ENCODE peak calls at places on chromosomes 1 and 21, in five cellular contexts. One of them, this sample, is unnamed. For H3K4me1, the result is how much of the 10 kb centered on the place peaks cover.

GRCh38 chr1:86503477-86504129 is 34.9 kb downstream of the CLCA1 start:
- DNase-seq in vagina: no peak
- DNase-seq in cardiac muscle cell: no peak
- DNase-seq in fibroblast of lung: no peak
- DNase-seq in suprapubic skin: no peak
- DNase-seq in this sample: no peak

GRCh38 chr1:228059536-228060457 is 22.7 kb upstream of the ARF1 start:
- DNase-seq in vagina: no peak
- DNase-seq in cardiac muscle cell: peak
- DNase-seq in fibroblast of lung: no peak
- DNase-seq in suprapubic skin: peak
- DNase-seq in this sample: peak

GRCh38 chr1:210250998-210251679 is 18.5 kb downstream of the SERTAD4 start:
- DNase-seq in vagina: no peak
- DNase-seq in cardiac muscle cell: peak
- DNase-seq in fibroblast of lung: peak
- DNase-seq in suprapubic skin: peak
- DNase-seq in this sample: peak

GRCh38 chr1:234721476-234722266 is 111.7 kb upstream of the IRF2BP2 start:
- DNase-seq in vagina: no peak
- DNase-seq in cardiac muscle cell: no peak
- DNase-seq in fibroblast of lung: peak
- DNase-seq in suprapubic skin: no peak
- DNase-seq in this sample: no peak

GRCh38 chr1:64922336-64922735 is 44.0 kb downstream of the JAK1 start:
- DNase-seq in vagina: no peak
- DNase-seq in cardiac muscle cell: no peak
- DNase-seq in fibroblast of lung: no peak
- DNase-seq in suprapubic skin: no peak
- DNase-seq in this sample: no peak

GRCh38 chr1:47442844-47443529 is 5.1 kb downstream of the FOXD2 start:
- DNase-seq in vagina: no peak
- DNase-seq in cardiac muscle cell: no peak
- DNase-seq in fibroblast of lung: no peak
- DNase-seq in suprapubic skin: no peak
- DNase-seq in this sample: no peak

GRCh38 chr1:176785810-176786209 is 322.8 kb downstream of the PAPPA2 start:
- DNase-seq in vagina: no peak
- DNase-seq in cardiac muscle cell: peak
- DNase-seq in fibroblast of lung: no peak
- DNase-seq in suprapubic skin: no peak
- DNase-seq in this sample: no peak

GRCh38 chr1:195530961-195531360 is 1077.3 kb downstream of the KCNT2 start:
- DNase-seq in vagina: no peak
- DNase-seq in cardiac muscle cell: no peak
- DNase-seq in fibroblast of lung: peak
- DNase-seq in suprapubic skin: no peak
- DNase-seq in this sample: no peak

GRCh38 chr1:167121375-167122120 is 27.7 kb downstream of the STYXL2 start:
- DNase-seq in vagina: peak
- DNase-seq in cardiac muscle cell: no peak
- DNase-seq in fibroblast of lung: peak
- DNase-seq in suprapubic skin: no peak
- DNase-seq in this sample: no peak

GRCh38 chr1:86852737-86853408 is 61.1 kb downstream of the SELENOF start:
- DNase-seq in vagina: no peak
- DNase-seq in cardiac muscle cell: no peak
- DNase-seq in fibroblast of lung: no peak
- DNase-seq in suprapubic skin: no peak
- DNase-seq in this sample: no peak

GRCh38 chr21:46067505-46068201 is 30.3 kb upstream of the COL6A2 start:
- DNase-seq in vagina: peak
- DNase-seq in cardiac muscle cell: no peak
- DNase-seq in fibroblast of lung: no peak
- DNase-seq in suprapubic skin: no peak
- DNase-seq in this sample: peak

GRCh38 chr1:36170643-36171412 is 14.9 kb downstream of the MAP7D1 start:
- DNase-seq in vagina: no peak
- DNase-seq in cardiac muscle cell: no peak
- DNase-seq in fibroblast of lung: no peak
- DNase-seq in suprapubic skin: no peak
- DNase-seq in this sample: peak

GRCh38 chr1:36151845-36152203 is 2.5 kb upstream of the TRAPPC3 start:
- DNase-seq in vagina: no peak
- DNase-seq in cardiac muscle cell: no peak
- DNase-seq in fibroblast of lung: peak
- DNase-seq in suprapubic skin: no peak
- DNase-seq in this sample: peak

GRCh38 chr1:34073028-34073730 is 91.9 kb downstream of the CSMD2 start:
- DNase-seq in vagina: no peak
- DNase-seq in cardiac muscle cell: no peak
- DNase-seq in fibroblast of lung: no peak
- DNase-seq in suprapubic skin: no peak
- DNase-seq in this sample: no peak

GRCh38 chr1:31007462-31007991 is 58.0 kb downstream of the PUM1 start:
- DNase-seq in vagina: no peak
- DNase-seq in cardiac muscle cell: no peak
- DNase-seq in fibroblast of lung: peak
- DNase-seq in suprapubic skin: no peak
- DNase-seq in this sample: peak

GRCh38 chr1:207030522-207031009 is 2.0 kb downstream of the C1orf116 start:
- DNase-seq in vagina: no peak
- DNase-seq in cardiac muscle cell: no peak
- DNase-seq in fibroblast of lung: no peak
- DNase-seq in suprapubic skin: no peak
- DNase-seq in this sample: peak

GRCh38 chr1:175968486-175969182 is 225.2 kb upstream of the TNR start:
- DNase-seq in vagina: no peak
- DNase-seq in cardiac muscle cell: no peak
- DNase-seq in fibroblast of lung: peak
- DNase-seq in suprapubic skin: no peak
- DNase-seq in this sample: peak

GRCh38 chr1:2300004-2300771 is 72.1 kb downstream of the SKI start:
- DNase-seq in vagina: no peak
- DNase-seq in cardiac muscle cell: no peak
- DNase-seq in fibroblast of lung: no peak
- DNase-seq in suprapubic skin: no peak
- DNase-seq in this sample: no peak

GRCh38 chr1:45443580-45444446 is 47.1 kb downstream of the TESK2 start:
- DNase-seq in vagina: no peak
- DNase-seq in cardiac muscle cell: no peak
- DNase-seq in fibroblast of lung: no peak
- DNase-seq in suprapubic skin: no peak
- DNase-seq in this sample: no peak

GRCh38 chr1:235397733-235398132 is 30.5 kb downstream of the TBCE start:
- DNase-seq in vagina: no peak
- DNase-seq in cardiac muscle cell: no peak
- DNase-seq in fibroblast of lung: peak
- DNase-seq in suprapubic skin: no peak
- DNase-seq in this sample: peak

GRCh38 chr1:59485949-59486348 is 189.1 kb downstream of the FGGY start:
- DNase-seq in vagina: no peak
- DNase-seq in cardiac muscle cell: no peak
- DNase-seq in fibroblast of lung: no peak
- DNase-seq in suprapubic skin: no peak
- DNase-seq in this sample: no peak

GRCh38 chr1:185679220-185679619 is 55.0 kb upstream of the HMCN1 start:
- DNase-seq in vagina: no peak
- DNase-seq in cardiac muscle cell: no peak
- DNase-seq in fibroblast of lung: peak
- DNase-seq in suprapubic skin: no peak
- DNase-seq in this sample: no peak

GRCh38 chr1:205286335-205286950 is 35.1 kb downstream of the NUAK2 start:
- DNase-seq in vagina: no peak
- DNase-seq in cardiac muscle cell: no peak
- DNase-seq in fibroblast of lung: peak
- DNase-seq in suprapubic skin: no peak
- DNase-seq in this sample: peak

GRCh38 chr1:15412488-15412800 is 2.8 kb downstream of the EFHD2 start:
- DNase-seq in vagina: no peak
- DNase-seq in cardiac muscle cell: no peak
- DNase-seq in fibroblast of lung: no peak
- DNase-seq in suprapubic skin: no peak
- DNase-seq in this sample: no peak

GRCh38 chr1:15411593-15412487 is 2.2 kb downstream of the EFHD2 start:
- DNase-seq in vagina: no peak
- DNase-seq in cardiac muscle cell: no peak
- DNase-seq in fibroblast of lung: no peak
- DNase-seq in suprapubic skin: no peak
- DNase-seq in this sample: no peak

GRCh38 chr1:15414450-15414823 is 4.7 kb downstream of the EFHD2 start:
- DNase-seq in vagina: no peak
- DNase-seq in cardiac muscle cell: no peak
- DNase-seq in fibroblast of lung: no peak
- DNase-seq in suprapubic skin: no peak
- DNase-seq in this sample: no peak

GRCh38 chr1:15412843-15413242 is 3.2 kb downstream of the EFHD2 start:
- DNase-seq in vagina: no peak
- DNase-seq in cardiac muscle cell: no peak
- DNase-seq in fibroblast of lung: no peak
- DNase-seq in suprapubic skin: no peak
- DNase-seq in this sample: no peak

GRCh38 chr1:15413563-15414449 is 4.1 kb downstream of the EFHD2 start:
- DNase-seq in vagina: no peak
- DNase-seq in cardiac muscle cell: no peak
- DNase-seq in fibroblast of lung: no peak
- DNase-seq in suprapubic skin: no peak
- DNase-seq in this sample: peak
- H3K4me3 ChIP-seq in vagina: no peak
- H3K4me3 ChIP-seq in cardiac muscle cell: no peak
- H3K4me3 ChIP-seq in fibroblast of lung: no peak
- H3K4me3 ChIP-seq in suprapubic skin: no peak
- H3K4me3 ChIP-seq in this sample: no peak

GRCh38 chr1:19311503-19311930 is 427 bp downstream of the AKR7A2 start:
- DNase-seq in vagina: no peak
- DNase-seq in cardiac muscle cell: no peak
- DNase-seq in fibroblast of lung: no peak
- DNase-seq in suprapubic skin: no peak
- DNase-seq in this sample: no peak

GRCh38 chr1:19311931-19312781 is at the start of the genes AKR7A2 and SLC66A1:
- DNase-seq in vagina: no peak
- DNase-seq in cardiac muscle cell: peak
- DNase-seq in fibroblast of lung: peak
- DNase-seq in suprapubic skin: peak
- DNase-seq in this sample: peak

GRCh38 chr1:19313636-19313959 is 1.5 kb downstream of the SLC66A1 start:
- DNase-seq in vagina: no peak
- DNase-seq in cardiac muscle cell: no peak
- DNase-seq in fibroblast of lung: no peak
- DNase-seq in suprapubic skin: no peak
- DNase-seq in this sample: peak

GRCh38 chr1:19313961-19314882 is 2.1 kb downstream of the SLC66A1 start:
- DNase-seq in vagina: no peak
- DNase-seq in cardiac muscle cell: no peak
- DNase-seq in fibroblast of lung: no peak
- DNase-seq in suprapubic skin: no peak
- DNase-seq in this sample: peak

DNA sequence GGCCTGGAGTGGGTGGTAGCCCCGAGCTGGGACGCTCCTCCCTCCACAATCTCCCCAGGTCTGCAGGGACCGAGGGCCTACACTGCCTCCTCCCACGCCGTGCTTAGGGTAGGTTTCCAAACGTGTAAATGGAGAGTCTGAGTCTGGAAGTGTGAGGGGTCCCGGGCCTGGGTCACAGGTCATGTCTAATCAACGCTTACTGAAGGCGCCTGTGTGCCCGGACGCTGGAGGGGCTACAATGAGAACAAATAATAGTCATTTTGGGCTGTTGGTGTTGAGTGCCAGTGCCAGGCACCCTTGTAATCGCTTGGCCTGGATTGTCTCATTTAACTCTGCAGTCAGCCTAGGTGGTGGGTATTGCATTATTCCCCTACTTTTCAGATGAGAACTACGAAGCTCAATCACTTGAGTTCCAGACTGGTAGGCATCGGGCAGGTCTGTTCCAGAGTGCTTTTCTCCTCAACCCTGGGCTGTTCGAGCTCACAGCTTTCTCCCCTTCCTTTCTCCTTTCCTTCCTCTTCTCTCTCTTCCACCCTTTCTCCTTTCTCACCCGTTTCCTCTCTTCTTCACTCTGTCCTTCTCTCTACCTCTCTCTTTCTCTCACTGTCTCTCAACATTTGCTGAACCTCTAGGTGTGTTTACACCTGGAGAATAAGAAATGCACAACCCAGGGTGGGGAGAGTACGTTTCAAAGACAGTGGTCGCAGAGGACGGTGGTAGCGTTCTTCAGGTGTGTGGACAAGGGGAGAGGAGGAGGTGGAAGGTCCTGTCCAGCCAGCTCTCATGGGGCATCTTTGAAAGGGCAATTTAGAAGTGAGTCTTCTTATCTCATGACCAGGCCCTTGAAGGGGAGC is 883 bp downstream of the SLC66A1 start:
- DNase-seq in vagina: no peak
- DNase-seq in cardiac muscle cell: no peak
- DNase-seq in fibroblast of lung: no peak
- DNase-seq in suprapubic skin: no peak
- DNase-seq in this sample: peak
- H3K4me1 ChIP-seq in vagina: half or more
- H3K4me1 ChIP-seq in cardiac muscle cell: under half
- H3K4me1 ChIP-seq in fibroblast of lung: under half
- H3K4me1 ChIP-seq in suprapubic skin: half or more
- H3K4me1 ChIP-seq in this sample: under half

GRCh38 chr1:115088871-115089442 is 346 bp downstream of the TSPAN2 start:
- DNase-seq in vagina: no peak
- DNase-seq in cardiac muscle cell: no peak
- DNase-seq in fibroblast of lung: no peak
- DNase-seq in suprapubic skin: no peak
- DNase-seq in this sample: no peak
- H3K4me3 ChIP-seq in vagina: peak
- H3K4me3 ChIP-seq in cardiac muscle cell: peak
- H3K4me3 ChIP-seq in fibroblast of lung: no peak
- H3K4me3 ChIP-seq in suprapubic skin: peak
- H3K4me3 ChIP-seq in this sample: peak

DNA sequence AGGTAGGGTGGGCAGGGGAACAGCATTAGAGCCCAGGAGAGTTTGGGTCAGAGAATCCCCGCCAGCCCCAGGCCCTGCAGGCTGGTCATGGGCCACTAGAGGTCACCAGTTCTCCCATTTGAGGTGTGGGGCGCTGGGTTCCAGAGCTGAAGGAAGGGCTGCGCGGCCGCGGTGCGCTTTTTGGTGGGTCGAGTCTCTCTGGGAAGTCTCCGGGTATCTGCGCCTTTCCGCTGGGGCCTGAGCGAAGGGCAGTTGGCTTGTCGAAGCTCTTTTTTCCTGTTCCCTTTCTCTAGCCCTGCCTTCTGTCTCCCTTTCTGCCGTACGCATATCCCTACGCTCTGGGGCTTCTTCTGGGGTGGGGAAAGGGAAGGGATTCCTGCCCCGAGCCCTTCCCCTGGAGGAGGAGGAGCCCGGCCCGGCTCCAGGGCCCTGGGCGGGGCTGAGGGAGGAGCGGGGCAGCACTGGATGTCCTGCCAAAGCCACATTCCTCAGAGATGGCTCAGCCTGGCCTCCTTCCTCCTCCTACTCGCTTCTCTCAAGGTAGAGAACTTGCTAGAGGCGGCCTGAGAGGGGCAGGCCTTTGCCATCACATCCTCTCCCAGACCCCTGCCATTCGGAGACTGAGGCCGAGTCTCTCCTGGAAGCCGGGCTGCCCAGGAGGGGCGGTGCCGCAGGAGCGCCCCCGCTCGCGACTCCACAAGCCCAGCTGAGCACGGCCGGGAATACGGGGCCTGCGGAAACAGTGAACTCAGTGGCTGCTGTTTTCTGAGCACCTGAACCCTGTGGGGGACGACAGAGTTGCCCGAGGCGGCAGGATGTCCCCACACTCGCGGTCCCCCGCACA is 12.0 kb downstream of the ADAMTSL4 start:
- DNase-seq in vagina: peak
- DNase-seq in cardiac muscle cell: peak
- DNase-seq in fibroblast of lung: peak
- DNase-seq in suprapubic skin: peak
- DNase-seq in this sample: peak
- H3K4me1 ChIP-seq in vagina: half or more
- H3K4me1 ChIP-seq in cardiac muscle cell: under half
- H3K4me1 ChIP-seq in fibroblast of lung: under half
- H3K4me1 ChIP-seq in suprapubic skin: half or more
- H3K4me1 ChIP-seq in this sample: half or more

This sample was measured in osteoblast.